ENCODE peak calls at places on chromosome 10, in seven cellular contexts. E is dorsolateral prefrontal cortex, B is iPS-NIHi11, W is progenitor cell of endocrine pancreas, O is GM12891, F is HS-5, X is nephron progenitor cell. G is an unnamed sample.

GRCh38 chr10:131038056-131038455 is 273.5 kb downstream of the TCERG1L start:
- DNase-seq in E (no peak), B (no peak), W (no peak), O (no peak), F (no peak), X (no peak), G (no peak)

GRCh38 chr10:47438857-47439474 is 44.9 kb downstream of the ANXA8 start:
- DNase-seq in E (no peak), B (peak; percentile 82), W (no peak), O (no peak), F (peak; percentile 9), X (peak; percentile 32), G (peak; percentile 81)

GRCh38 chr10:91043173-91043910 is 122.5 kb upstream of the ANKRD1 start:
- DNase-seq in E (no peak), B (peak; percentile 33), W (no peak), O (no peak), F (no peak), X (no peak), G (no peak)

GRCh38 chr10:107579970-107580369 is 415.5 kb upstream of the SORCS1 start:
- DNase-seq in E (no peak), B (no peak), W (no peak), O (no peak), F (no peak), X (no peak), G (no peak)

GRCh38 chr10:73553316-73553715 is 37.8 kb downstream of the USP54 start:
- DNase-seq in E (peak; percentile 87), B (no peak), W (no peak), O (no peak), F (no peak), X (no peak), G (peak; percentile 42)

GRCh38 chr10:86733260-86733671 is 23.2 kb upstream of the BMPR1A start:
- DNase-seq in E (no peak), B (no peak), W (no peak), O (no peak), F (no peak), X (no peak), G (no peak)

GRCh38 chr10:110708776-110709443 is 64.8 kb downstream of the RBM20 start:
- DNase-seq in E (no peak), B (peak; percentile 24), W (no peak), O (no peak), F (no peak), X (no peak), G (no peak)

GRCh38 chr10:105181616-105182015 is 540.5 kb downstream of the SORCS3 start:
- DNase-seq in E (no peak), B (no peak), W (no peak), O (no peak), F (no peak), X (no peak), G (no peak)

GRCh38 chr10:112913661-112914287 is 36.3 kb upstream of the TCF7L2 start:
- DNase-seq in E (no peak), B (no peak), W (no peak), O (no peak), F (no peak), X (no peak), G (no peak)

GRCh38 chr10:120794390-120794789 is 56.8 kb upstream of the WDR11 start:
- DNase-seq in E (no peak), B (no peak), W (no peak), O (no peak), F (no peak), X (no peak), G (no peak)

GRCh38 chr10:91590904-91591791 is 41.7 kb downstream of the PPP1R3C start:
- DNase-seq in E (no peak), B (no peak), W (no peak), O (no peak), F (no peak), X (no peak), G (peak; percentile 92)

GRCh38 chr10:7519351-7519750 is 108.5 kb upstream of the SFMBT2 start:
- DNase-seq in E (no peak), B (no peak), W (no peak), O (no peak), F (no peak), X (no peak), G (no peak)

GRCh38 chr10:76453997-76454396 is 1022.6 kb downstream of the LRMDA start:
- DNase-seq in E (no peak), B (no peak), W (no peak), O (no peak), F (no peak), X (no peak), G (no peak)

GRCh38 chr10:5519054-5519453 is 5.7 kb upstream of the CALML3 start:
- DNase-seq in E (no peak), B (no peak), W (no peak), O (no peak), F (no peak), X (no peak), G (no peak)

GRCh38 chr10:94546058-94546595 is 539 bp downstream of the HELLS start:
- DNase-seq in E (no peak), B (peak; percentile 15), W (no peak), O (no peak), F (peak; percentile 22), X (no peak), G (no peak)

GRCh38 chr10:128044961-128045832 is 81.0 kb downstream of the MKI67 start:
- DNase-seq in E (no peak), B (no peak), W (no peak), O (no peak), F (no peak), X (no peak), G (no peak)

GRCh38 chr10:66629976-66630375 is 295.9 kb upstream of the LRRTM3 start:
- DNase-seq in E (no peak), B (no peak), W (no peak), O (no peak), F (peak; percentile 44), X (no peak), G (no peak)

GRCh38 chr10:99964791-99965190 is 45.0 kb downstream of the DNMBP start:
- DNase-seq in E (no peak), B (no peak), W (no peak), O (no peak), F (no peak), X (no peak), G (no peak)